ENCODE peak calls at places on chromosomes 2 and 18, in four cellular contexts. One of them, this sample, is unnamed.
A peak's percentile ranks its signal among the peaks of the same experiment; 100 is the strongest.

GRCh38 chr2:66537001-66537400 is 102.1 kb downstream of the MEIS1 start:
- DNase-seq in NCI-H2107: no peak
- DNase-seq in GM10248: no peak
- DNase-seq in occipital lobe: no peak
- DNase-seq in this sample: no peak

GRCh38 chr2:164675698-164676097 is 54.4 kb upstream of the GRB14 start:
- DNase-seq in GM10248: no peak
- DNase-seq in occipital lobe: no peak
- DNase-seq in NCI-H2107: no peak
- DNase-seq in this sample: no peak

GRCh38 chr2:10245661-10246060 is 57.0 kb upstream of the HPCAL1 start:
- DNase-seq in occipital lobe: no peak
- DNase-seq in NCI-H2107: no peak
- DNase-seq in GM10248: no peak
- DNase-seq in this sample: no peak

GRCh38 chr18:14100503-14101286 is 31.5 kb downstream of the ZNF519 start:
- DNase-seq in occipital lobe: no peak
- DNase-seq in NCI-H2107: no peak
- DNase-seq in GM10248: no peak
- DNase-seq in this sample: no peak

GRCh38 chr2:176923205-176923604 is 289.4 kb upstream of the HNRNPA3 start:
- DNase-seq in NCI-H2107: no peak
- DNase-seq in occipital lobe: no peak
- DNase-seq in GM10248: no peak
- DNase-seq in this sample: no peak

GRCh38 chr18:62838475-62839098 is 123.2 kb downstream of the PHLPP1 start:
- DNase-seq in occipital lobe: no peak
- DNase-seq in NCI-H2107: no peak
- DNase-seq in GM10248: peak; percentile 47
- DNase-seq in this sample: no peak

GRCh38 chr2:237998530-237998929 is 31.7 kb downstream of the UBE2F start:
- DNase-seq in GM10248: peak; percentile 55
- DNase-seq in occipital lobe: no peak
- DNase-seq in NCI-H2107: no peak
- DNase-seq in this sample: no peak

GRCh38 chr2:170878061-170878460 is 51.0 kb upstream of the GORASP2 start:
- DNase-seq in GM10248: no peak
- DNase-seq in occipital lobe: no peak
- DNase-seq in NCI-H2107: no peak
- DNase-seq in this sample: no peak

GRCh38 chr18:31303771-31304170 is 14.2 kb upstream of the DSG1 start:
- DNase-seq in occipital lobe: no peak
- DNase-seq in NCI-H2107: no peak
- DNase-seq in GM10248: no peak
- DNase-seq in this sample: no peak

GRCh38 chr2:18722101-18722500 is 132.7 kb upstream of the NT5C1B start:
- DNase-seq in occipital lobe: no peak
- DNase-seq in GM10248: no peak
- DNase-seq in NCI-H2107: no peak
- DNase-seq in this sample: no peak

GRCh38 chr2:17979707-17980106 is 101.2 kb downstream of the KCNS3 start:
- DNase-seq in occipital lobe: no peak
- DNase-seq in NCI-H2107: no peak
- DNase-seq in GM10248: no peak
- DNase-seq in this sample: no peak

GRCh38 chr2:40760071-40760666 is 308.3 kb upstream of the SLC8A1 start:
- DNase-seq in GM10248: no peak
- DNase-seq in NCI-H2107: peak; percentile 14
- DNase-seq in occipital lobe: no peak
- DNase-seq in this sample: no peak

GRCh38 chr2:63218800-63219511 is 168.3 kb downstream of the OTX1 start:
- DNase-seq in GM10248: no peak
- DNase-seq in NCI-H2107: no peak
- DNase-seq in occipital lobe: no peak
- DNase-seq in this sample: no peak

GRCh38 chr18:55587341-55588000 is 521 bp downstream of the TCF4 start:
- DNase-seq in GM10248: peak; percentile 14
- DNase-seq in NCI-H2107: peak; percentile 29
- DNase-seq in occipital lobe: peak; percentile 41
- DNase-seq in this sample: peak; percentile 56

This sample was measured in hippocampal formation.